ENCODE peak calls at places on chromosomes 5 and 9, in eight cellular contexts. One of them, this sample, is unnamed.

GRCh38 chr9:69174645-69175487 is 789 bp downstream of the TJP2 start:
- DNase-seq in HFFc6: peak
- DNase-seq in B cell: no peak
- DNase-seq in brain microvascular endothelial cell: peak
- DNase-seq in astrocyte of the spinal cord: peak
- DNase-seq in IMR-90: peak
- DNase-seq in HFF-Myc: peak
- DNase-seq in OCI-LY7: peak
- DNase-seq in this sample: peak

GRCh38 chr9:89564257-89564878 is 40.4 kb upstream of the GADD45G start:
- DNase-seq in OCI-LY7: peak
- DNase-seq in brain microvascular endothelial cell: peak
- DNase-seq in astrocyte of the spinal cord: no peak
- DNase-seq in HFFc6: no peak
- DNase-seq in HFF-Myc: no peak
- DNase-seq in B cell: no peak
- DNase-seq in IMR-90: no peak
- DNase-seq in this sample: no peak

GRCh38 chr9:92359380-92360007 is 33.7 kb downstream of the CENPP start:
- DNase-seq in OCI-LY7: no peak
- DNase-seq in IMR-90: no peak
- DNase-seq in HFFc6: no peak
- DNase-seq in B cell: no peak
- DNase-seq in brain microvascular endothelial cell: no peak
- DNase-seq in astrocyte of the spinal cord: no peak
- DNase-seq in HFF-Myc: no peak
- DNase-seq in this sample: no peak

GRCh38 chr9:127714916-127715442 is 484 bp downstream of the PTRH1 start:
- DNase-seq in HFF-Myc: no peak
- DNase-seq in B cell: no peak
- DNase-seq in IMR-90: no peak
- DNase-seq in OCI-LY7: no peak
- DNase-seq in HFFc6: no peak
- DNase-seq in brain microvascular endothelial cell: no peak
- DNase-seq in astrocyte of the spinal cord: no peak
- DNase-seq in this sample: peak

GRCh38 chr5:146051678-146052077 is 53.7 kb downstream of the PLAC8L1 start:
- DNase-seq in brain microvascular endothelial cell: peak
- DNase-seq in astrocyte of the spinal cord: peak
- DNase-seq in HFFc6: peak
- DNase-seq in HFF-Myc: no peak
- DNase-seq in IMR-90: peak
- DNase-seq in B cell: no peak
- DNase-seq in OCI-LY7: no peak
- DNase-seq in this sample: no peak

GRCh38 chr9:34563262-34563661 is 26.3 kb downstream of the CNTFR start:
- DNase-seq in B cell: no peak
- DNase-seq in astrocyte of the spinal cord: no peak
- DNase-seq in IMR-90: no peak
- DNase-seq in HFF-Myc: no peak
- DNase-seq in brain microvascular endothelial cell: no peak
- DNase-seq in OCI-LY7: no peak
- DNase-seq in HFFc6: no peak
- DNase-seq in this sample: no peak

GRCh38 chr5:140005145-140005591 is 37.9 kb downstream of the NRG2 start:
- DNase-seq in HFFc6: no peak
- DNase-seq in brain microvascular endothelial cell: no peak
- DNase-seq in B cell: no peak
- DNase-seq in IMR-90: no peak
- DNase-seq in astrocyte of the spinal cord: no peak
- DNase-seq in OCI-LY7: no peak
- DNase-seq in HFF-Myc: no peak
- DNase-seq in this sample: no peak

GRCh38 chr5:140311011-140311467 is 8.1 kb upstream of the PFDN1 start:
- DNase-seq in astrocyte of the spinal cord: peak
- DNase-seq in HFF-Myc: peak
- DNase-seq in HFFc6: peak
- DNase-seq in OCI-LY7: no peak
- DNase-seq in B cell: no peak
- DNase-seq in brain microvascular endothelial cell: peak
- DNase-seq in IMR-90: peak
- DNase-seq in this sample: peak

GRCh38 chr9:5563417-5563815 is 53.1 kb downstream of the PDCD1LG2 start:
- DNase-seq in IMR-90: no peak
- DNase-seq in astrocyte of the spinal cord: no peak
- DNase-seq in OCI-LY7: no peak
- DNase-seq in HFF-Myc: no peak
- DNase-seq in HFFc6: no peak
- DNase-seq in brain microvascular endothelial cell: no peak
- DNase-seq in B cell: no peak
- DNase-seq in this sample: no peak

GRCh38 chr9:37061763-37062162 is 27.7 kb upstream of the PAX5 start:
- DNase-seq in IMR-90: peak
- DNase-seq in B cell: no peak
- DNase-seq in HFF-Myc: no peak
- DNase-seq in brain microvascular endothelial cell: peak
- DNase-seq in HFFc6: no peak
- DNase-seq in astrocyte of the spinal cord: peak
- DNase-seq in OCI-LY7: no peak
- DNase-seq in this sample: no peak

GRCh38 chr5:151092750-151093149 is 11.9 kb upstream of the TNIP1 start:
- DNase-seq in astrocyte of the spinal cord: peak
- DNase-seq in IMR-90: peak
- DNase-seq in brain microvascular endothelial cell: peak
- DNase-seq in HFFc6: peak
- DNase-seq in HFF-Myc: no peak
- DNase-seq in OCI-LY7: no peak
- DNase-seq in B cell: no peak
- DNase-seq in this sample: peak

GRCh38 chr5:151095341-151096000 is 14.6 kb upstream of the TNIP1 start:
- DNase-seq in OCI-LY7: no peak
- DNase-seq in brain microvascular endothelial cell: no peak
- DNase-seq in astrocyte of the spinal cord: peak
- DNase-seq in B cell: no peak
- DNase-seq in HFFc6: no peak
- DNase-seq in HFF-Myc: peak
- DNase-seq in IMR-90: no peak
- DNase-seq in this sample: no peak

GRCh38 chr5:151094861-151095260 is 14.0 kb upstream of the TNIP1 start:
- DNase-seq in IMR-90: no peak
- DNase-seq in astrocyte of the spinal cord: no peak
- DNase-seq in brain microvascular endothelial cell: no peak
- DNase-seq in HFFc6: no peak
- DNase-seq in OCI-LY7: no peak
- DNase-seq in HFF-Myc: no peak
- DNase-seq in B cell: no peak
- DNase-seq in this sample: peak

GRCh38 chr5:151094054-151094858 is 13.4 kb upstream of the TNIP1 start:
- DNase-seq in HFFc6: no peak
- DNase-seq in B cell: peak
- DNase-seq in astrocyte of the spinal cord: no peak
- DNase-seq in HFF-Myc: no peak
- DNase-seq in IMR-90: peak
- DNase-seq in brain microvascular endothelial cell: peak
- DNase-seq in OCI-LY7: no peak
- DNase-seq in this sample: peak

DNA sequence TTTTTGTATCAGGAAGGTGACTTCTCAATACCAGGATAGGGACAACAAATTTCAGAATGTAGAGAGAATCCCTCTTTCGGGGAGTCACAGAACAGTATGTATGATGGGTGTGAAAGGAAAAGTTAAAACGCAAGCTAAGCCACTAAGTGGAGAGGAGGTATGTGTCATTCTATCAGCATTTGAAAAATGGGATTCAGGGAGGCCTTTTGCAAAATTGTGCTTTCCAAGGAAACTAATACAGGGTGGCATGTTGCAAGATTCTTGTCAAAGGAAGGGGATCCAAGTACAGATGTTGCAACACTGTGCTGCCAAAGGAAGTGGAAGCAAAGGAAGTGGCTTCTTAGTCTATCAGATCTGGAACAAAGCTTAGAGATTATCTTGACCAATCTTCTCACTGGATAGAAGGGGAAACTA is 12.6 kb upstream of the TNIP1 start:
- DNase-seq in IMR-90: peak
- DNase-seq in OCI-LY7: no peak
- DNase-seq in HFFc6: peak
- DNase-seq in HFF-Myc: no peak
- DNase-seq in brain microvascular endothelial cell: peak
- DNase-seq in B cell: no peak
- DNase-seq in astrocyte of the spinal cord: peak
- DNase-seq in this sample: no peak
- TF ChIP-seq CTCF in IMR-90: no peak
- TF ChIP-seq CTCF in OCI-LY7: no peak
- TF ChIP-seq CTCF in HFFc6: peak
- TF ChIP-seq CTCF in HFF-Myc: no peak
- TF ChIP-seq CTCF in brain microvascular endothelial cell: peak
- TF ChIP-seq CTCF in B cell: no peak
- TF ChIP-seq CTCF in astrocyte of the spinal cord: no peak
- TF ChIP-seq CTCF in this sample: peak

DNA sequence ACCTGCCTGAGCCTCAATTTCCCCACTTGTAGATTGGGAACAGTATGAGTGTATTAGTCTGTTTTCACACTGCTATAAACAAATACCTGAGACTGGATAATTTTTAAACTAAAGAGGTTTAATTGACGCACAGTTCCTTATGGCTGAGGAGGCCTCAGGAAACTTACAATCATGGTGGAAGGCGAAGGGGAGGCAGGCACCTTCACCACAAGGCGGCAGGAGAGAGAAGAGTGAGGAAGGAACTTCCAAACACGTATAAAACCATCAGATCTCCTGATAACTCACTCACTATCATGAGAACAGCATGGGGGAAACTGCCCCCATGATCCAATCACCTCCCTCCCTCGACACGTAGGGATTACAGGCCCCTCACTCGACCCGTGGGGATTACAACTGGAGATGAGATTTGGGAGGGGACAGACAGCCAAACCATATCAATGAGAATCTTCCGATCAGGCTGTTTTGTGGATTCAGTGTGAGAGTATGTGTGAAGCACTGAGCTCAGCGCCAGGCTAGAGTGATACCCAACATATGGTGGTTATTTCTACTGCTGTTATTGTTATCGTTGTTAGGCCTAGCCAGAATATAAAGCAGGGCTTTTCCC is 14.6 kb upstream of the LMX1B start:
- DNase-seq in HFFc6: no peak
- DNase-seq in HFF-Myc: no peak
- DNase-seq in B cell: no peak
- DNase-seq in brain microvascular endothelial cell: no peak
- DNase-seq in OCI-LY7: no peak
- DNase-seq in astrocyte of the spinal cord: no peak
- DNase-seq in IMR-90: no peak
- DNase-seq in this sample: no peak
- TF ChIP-seq CTCF in HFFc6: peak
- TF ChIP-seq CTCF in HFF-Myc: peak
- TF ChIP-seq CTCF in B cell: no peak
- TF ChIP-seq CTCF in brain microvascular endothelial cell: peak
- TF ChIP-seq CTCF in OCI-LY7: no peak
- TF ChIP-seq CTCF in astrocyte of the spinal cord: peak
- TF ChIP-seq CTCF in IMR-90: peak
- TF ChIP-seq CTCF in this sample: no peak

GRCh38 chr5:17918373-17919104 is 284.3 kb downstream of the TAF11L14 start:
- DNase-seq in astrocyte of the spinal cord: peak
- DNase-seq in IMR-90: no peak
- DNase-seq in B cell: no peak
- DNase-seq in OCI-LY7: no peak
- DNase-seq in HFFc6: no peak
- DNase-seq in brain microvascular endothelial cell: peak
- DNase-seq in HFF-Myc: no peak
- DNase-seq in this sample: no peak
- TF ChIP-seq CTCF in astrocyte of the spinal cord: no peak
- TF ChIP-seq CTCF in IMR-90: no peak
- TF ChIP-seq CTCF in B cell: no peak
- TF ChIP-seq CTCF in OCI-LY7: no peak
- TF ChIP-seq CTCF in HFFc6: no peak
- TF ChIP-seq CTCF in brain microvascular endothelial cell: no peak
- TF ChIP-seq CTCF in HFF-Myc: no peak
- TF ChIP-seq CTCF in this sample: no peak

GRCh38 chr9:110340306-110340705 is 2.6 kb upstream of the TXNDC8 start:
- DNase-seq in OCI-LY7: peak
- DNase-seq in astrocyte of the spinal cord: no peak
- DNase-seq in HFF-Myc: no peak
- DNase-seq in HFFc6: peak
- DNase-seq in B cell: no peak
- DNase-seq in IMR-90: no peak
- DNase-seq in brain microvascular endothelial cell: peak
- DNase-seq in this sample: no peak
- TF ChIP-seq CTCF in OCI-LY7: peak
- TF ChIP-seq CTCF in astrocyte of the spinal cord: peak
- TF ChIP-seq CTCF in HFF-Myc: peak
- TF ChIP-seq CTCF in HFFc6: peak
- TF ChIP-seq CTCF in B cell: no peak
- TF ChIP-seq CTCF in IMR-90: peak
- TF ChIP-seq CTCF in brain microvascular endothelial cell: peak
- TF ChIP-seq CTCF in this sample: no peak

GRCh38 chr5:116361171-116361967 is 213.3 kb downstream of the SEMA6A start:
- DNase-seq in brain microvascular endothelial cell: peak
- DNase-seq in IMR-90: no peak
- DNase-seq in HFF-Myc: no peak
- DNase-seq in HFFc6: no peak
- DNase-seq in OCI-LY7: no peak
- DNase-seq in astrocyte of the spinal cord: peak
- DNase-seq in B cell: no peak
- DNase-seq in this sample: peak
- TF ChIP-seq CTCF in brain microvascular endothelial cell: peak
- TF ChIP-seq CTCF in IMR-90: no peak
- TF ChIP-seq CTCF in HFF-Myc: peak
- TF ChIP-seq CTCF in HFFc6: no peak
- TF ChIP-seq CTCF in OCI-LY7: no peak
- TF ChIP-seq CTCF in astrocyte of the spinal cord: peak
- TF ChIP-seq CTCF in B cell: no peak
- TF ChIP-seq CTCF in this sample: no peak

DNA sequence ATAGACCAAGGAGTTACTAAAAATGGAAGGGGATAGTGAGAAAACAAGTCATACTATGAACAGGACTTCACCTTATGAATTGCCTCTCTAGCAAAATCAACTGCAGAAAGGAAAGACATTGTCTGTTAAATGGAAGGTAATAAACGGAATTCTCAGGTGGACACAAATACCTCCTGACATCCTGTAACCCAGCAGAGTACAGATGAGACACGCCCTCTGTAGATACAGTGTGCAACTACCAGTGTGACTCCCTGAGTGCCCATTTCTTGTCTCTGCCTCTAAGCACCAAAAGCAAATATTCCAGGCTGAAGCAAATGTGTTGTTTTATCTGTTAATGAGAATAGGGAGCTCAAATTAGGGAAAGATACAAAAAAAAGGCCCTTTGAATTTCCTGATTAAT is 12.2 kb upstream of the PLPP1 start:
- DNase-seq in OCI-LY7: peak
- DNase-seq in B cell: no peak
- DNase-seq in brain microvascular endothelial cell: no peak
- DNase-seq in IMR-90: no peak
- DNase-seq in astrocyte of the spinal cord: no peak
- DNase-seq in HFFc6: no peak
- DNase-seq in HFF-Myc: no peak
- DNase-seq in this sample: no peak
- TF ChIP-seq CTCF in OCI-LY7: peak
- TF ChIP-seq CTCF in B cell: no peak
- TF ChIP-seq CTCF in brain microvascular endothelial cell: no peak
- TF ChIP-seq CTCF in IMR-90: no peak
- TF ChIP-seq CTCF in astrocyte of the spinal cord: no peak
- TF ChIP-seq CTCF in HFFc6: no peak
- TF ChIP-seq CTCF in HFF-Myc: no peak
- TF ChIP-seq CTCF in this sample: no peak

GRCh38 chr5:32465076-32465475 is 20.5 kb upstream of the ZFR start:
- DNase-seq in B cell: no peak
- DNase-seq in OCI-LY7: no peak
- DNase-seq in brain microvascular endothelial cell: no peak
- DNase-seq in HFF-Myc: no peak
- DNase-seq in astrocyte of the spinal cord: no peak
- DNase-seq in HFFc6: no peak
- DNase-seq in IMR-90: no peak
- DNase-seq in this sample: no peak
- TF ChIP-seq CTCF in B cell: no peak
- TF ChIP-seq CTCF in OCI-LY7: peak
- TF ChIP-seq CTCF in brain microvascular endothelial cell: no peak
- TF ChIP-seq CTCF in HFF-Myc: no peak
- TF ChIP-seq CTCF in astrocyte of the spinal cord: no peak
- TF ChIP-seq CTCF in HFFc6: peak
- TF ChIP-seq CTCF in IMR-90: no peak
- TF ChIP-seq CTCF in this sample: no peak

This sample was measured in Peyer's patch.